ENCODE peak calls at places on chromosomes 2 and 18, in ten cellular contexts. One of them, this sample, is unnamed.

GRCh38 chr2:127625146-127625943 is 20.6 kb upstream of the GPR17 start:
- DNase-seq in esophagus squamous epithelium: no peak
- DNase-seq in colonic mucosa: no peak
- DNase-seq in RWPE2: peak
- DNase-seq in cardiac fibroblast: no peak
- DNase-seq in GM23248: no peak
- DNase-seq in epithelial cell of esophagus: no peak
- DNase-seq in fibroblast of the aortic adventitia: no peak
- DNase-seq in CD4-positive, alpha-beta memory T cell: no peak
- DNase-seq in heart left ventricle: peak
- DNase-seq in this sample: no peak

GRCh38 chr2:184815824-184816223 is 217.5 kb downstream of the ZNF804A start:
- DNase-seq in esophagus squamous epithelium: no peak
- DNase-seq in colonic mucosa: no peak
- DNase-seq in RWPE2: no peak
- DNase-seq in cardiac fibroblast: no peak
- DNase-seq in GM23248: no peak
- DNase-seq in epithelial cell of esophagus: no peak
- DNase-seq in fibroblast of the aortic adventitia: no peak
- DNase-seq in CD4-positive, alpha-beta memory T cell: no peak
- DNase-seq in heart left ventricle: no peak
- DNase-seq in this sample: no peak

GRCh38 chr2:46970334-46971288 is 55.0 kb upstream of the MCFD2 start:
- DNase-seq in esophagus squamous epithelium: no peak
- DNase-seq in colonic mucosa: peak
- DNase-seq in RWPE2: peak
- DNase-seq in cardiac fibroblast: peak
- DNase-seq in GM23248: peak
- DNase-seq in epithelial cell of esophagus: peak
- DNase-seq in fibroblast of the aortic adventitia: peak
- DNase-seq in CD4-positive, alpha-beta memory T cell: no peak
- DNase-seq in heart left ventricle: no peak
- DNase-seq in this sample: peak

GRCh38 chr2:182887093-182887492 is 20.7 kb upstream of the FRZB start:
- DNase-seq in esophagus squamous epithelium: no peak
- DNase-seq in colonic mucosa: no peak
- DNase-seq in RWPE2: no peak
- DNase-seq in cardiac fibroblast: no peak
- DNase-seq in GM23248: no peak
- DNase-seq in epithelial cell of esophagus: no peak
- DNase-seq in fibroblast of the aortic adventitia: no peak
- DNase-seq in CD4-positive, alpha-beta memory T cell: no peak
- DNase-seq in heart left ventricle: no peak
- DNase-seq in this sample: no peak

GRCh38 chr18:11310476-11311086 is 161.2 kb upstream of the PIEZO2 start:
- DNase-seq in esophagus squamous epithelium: no peak
- DNase-seq in colonic mucosa: peak
- DNase-seq in RWPE2: no peak
- DNase-seq in cardiac fibroblast: peak
- DNase-seq in GM23248: peak
- DNase-seq in epithelial cell of esophagus: peak
- DNase-seq in fibroblast of the aortic adventitia: peak
- DNase-seq in CD4-positive, alpha-beta memory T cell: no peak
- DNase-seq in heart left ventricle: no peak
- DNase-seq in this sample: no peak

GRCh38 chr2:236047176-236047575 is 121.0 kb downstream of the GBX2 start:
- DNase-seq in esophagus squamous epithelium: no peak
- DNase-seq in colonic mucosa: no peak
- DNase-seq in RWPE2: no peak
- DNase-seq in cardiac fibroblast: no peak
- DNase-seq in GM23248: no peak
- DNase-seq in epithelial cell of esophagus: no peak
- DNase-seq in fibroblast of the aortic adventitia: no peak
- DNase-seq in CD4-positive, alpha-beta memory T cell: no peak
- DNase-seq in heart left ventricle: no peak
- DNase-seq in this sample: no peak

GRCh38 chr2:221518937-221519635 is 53.0 kb downstream of the EPHA4 start:
- DNase-seq in esophagus squamous epithelium: no peak
- DNase-seq in colonic mucosa: peak
- DNase-seq in RWPE2: no peak
- DNase-seq in cardiac fibroblast: no peak
- DNase-seq in GM23248: peak
- DNase-seq in epithelial cell of esophagus: no peak
- DNase-seq in fibroblast of the aortic adventitia: peak
- DNase-seq in CD4-positive, alpha-beta memory T cell: no peak
- DNase-seq in heart left ventricle: no peak
- DNase-seq in this sample: no peak

GRCh38 chr2:237490009-237490804 is 3.2 kb downstream of the MLPH start:
- DNase-seq in esophagus squamous epithelium: no peak
- DNase-seq in colonic mucosa: no peak
- DNase-seq in RWPE2: no peak
- DNase-seq in cardiac fibroblast: no peak
- DNase-seq in GM23248: no peak
- DNase-seq in epithelial cell of esophagus: peak
- DNase-seq in fibroblast of the aortic adventitia: no peak
- DNase-seq in CD4-positive, alpha-beta memory T cell: no peak
- DNase-seq in heart left ventricle: no peak
- DNase-seq in this sample: peak

GRCh38 chr2:233060500-233061006 is 411 bp downstream of the INPP5D start:
- DNase-seq in esophagus squamous epithelium: no peak
- DNase-seq in colonic mucosa: no peak
- DNase-seq in RWPE2: no peak
- DNase-seq in cardiac fibroblast: no peak
- DNase-seq in GM23248: no peak
- DNase-seq in epithelial cell of esophagus: no peak
- DNase-seq in fibroblast of the aortic adventitia: no peak
- DNase-seq in CD4-positive, alpha-beta memory T cell: no peak
- DNase-seq in heart left ventricle: peak
- DNase-seq in this sample: peak
- H3K4me3 ChIP-seq in esophagus squamous epithelium: peak
- H3K4me3 ChIP-seq in colonic mucosa: peak
- H3K4me3 ChIP-seq in RWPE2: no peak
- H3K4me3 ChIP-seq in cardiac fibroblast: no peak
- H3K4me3 ChIP-seq in GM23248: no peak
- H3K4me3 ChIP-seq in epithelial cell of esophagus: no peak
- H3K4me3 ChIP-seq in fibroblast of the aortic adventitia: no peak
- H3K4me3 ChIP-seq in CD4-positive, alpha-beta memory T cell: peak
- H3K4me3 ChIP-seq in heart left ventricle: peak
- H3K4me3 ChIP-seq in this sample: peak

GRCh38 chr2:16559263-16559662 is 106.4 kb downstream of the CYRIA start:
- DNase-seq in esophagus squamous epithelium: no peak
- DNase-seq in colonic mucosa: no peak
- DNase-seq in RWPE2: no peak
- DNase-seq in cardiac fibroblast: no peak
- DNase-seq in GM23248: no peak
- DNase-seq in epithelial cell of esophagus: no peak
- DNase-seq in fibroblast of the aortic adventitia: no peak
- DNase-seq in CD4-positive, alpha-beta memory T cell: no peak
- DNase-seq in heart left ventricle: no peak
- DNase-seq in this sample: no peak

GRCh38 chr2:16566701-16567100 is 98.9 kb downstream of the CYRIA start:
- DNase-seq in esophagus squamous epithelium: no peak
- DNase-seq in colonic mucosa: no peak
- DNase-seq in RWPE2: no peak
- DNase-seq in cardiac fibroblast: no peak
- DNase-seq in GM23248: no peak
- DNase-seq in epithelial cell of esophagus: no peak
- DNase-seq in fibroblast of the aortic adventitia: no peak
- DNase-seq in CD4-positive, alpha-beta memory T cell: no peak
- DNase-seq in heart left ventricle: no peak
- DNase-seq in this sample: no peak

GRCh38 chr2:16561251-16561650 is 104.4 kb downstream of the CYRIA start:
- DNase-seq in esophagus squamous epithelium: no peak
- DNase-seq in colonic mucosa: no peak
- DNase-seq in RWPE2: no peak
- DNase-seq in cardiac fibroblast: no peak
- DNase-seq in GM23248: no peak
- DNase-seq in epithelial cell of esophagus: no peak
- DNase-seq in fibroblast of the aortic adventitia: no peak
- DNase-seq in CD4-positive, alpha-beta memory T cell: no peak
- DNase-seq in heart left ventricle: no peak
- DNase-seq in this sample: no peak

GRCh38 chr2:16565481-16565880 is 100.2 kb downstream of the CYRIA start:
- DNase-seq in esophagus squamous epithelium: no peak
- DNase-seq in colonic mucosa: no peak
- DNase-seq in RWPE2: no peak
- DNase-seq in cardiac fibroblast: no peak
- DNase-seq in GM23248: no peak
- DNase-seq in epithelial cell of esophagus: no peak
- DNase-seq in fibroblast of the aortic adventitia: no peak
- DNase-seq in CD4-positive, alpha-beta memory T cell: no peak
- DNase-seq in heart left ventricle: no peak
- DNase-seq in this sample: no peak

DNA sequence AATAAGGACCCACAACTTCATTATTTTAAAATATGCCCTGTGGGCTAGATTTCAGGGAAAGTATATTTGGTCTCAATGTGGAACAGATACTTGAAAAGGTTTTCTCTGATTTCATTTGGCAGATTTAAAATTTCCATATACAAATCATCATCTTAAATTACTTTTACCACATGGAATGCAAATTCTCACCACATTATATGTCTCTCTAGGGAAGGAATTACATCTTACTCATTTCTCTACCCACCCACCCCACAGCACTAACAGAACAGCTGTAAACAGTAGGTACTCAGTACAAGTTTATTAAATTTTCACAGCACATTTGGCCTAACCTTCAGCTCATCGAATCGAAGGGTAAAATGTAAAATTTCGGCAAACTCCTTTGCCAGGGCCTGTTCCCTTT is 104.0 kb downstream of the CYRIA start:
- DNase-seq in esophagus squamous epithelium: no peak
- DNase-seq in colonic mucosa: no peak
- DNase-seq in RWPE2: no peak
- DNase-seq in cardiac fibroblast: no peak
- DNase-seq in GM23248: no peak
- DNase-seq in epithelial cell of esophagus: no peak
- DNase-seq in fibroblast of the aortic adventitia: no peak
- DNase-seq in CD4-positive, alpha-beta memory T cell: no peak
- DNase-seq in heart left ventricle: no peak
- DNase-seq in this sample: no peak
- H3K4me3 ChIP-seq in esophagus squamous epithelium: no peak
- H3K4me3 ChIP-seq in colonic mucosa: no peak
- H3K4me3 ChIP-seq in RWPE2: no peak
- H3K4me3 ChIP-seq in cardiac fibroblast: no peak
- H3K4me3 ChIP-seq in GM23248: no peak
- H3K4me3 ChIP-seq in epithelial cell of esophagus: no peak
- H3K4me3 ChIP-seq in fibroblast of the aortic adventitia: no peak
- H3K4me3 ChIP-seq in CD4-positive, alpha-beta memory T cell: no peak
- H3K4me3 ChIP-seq in heart left ventricle: no peak
- H3K4me3 ChIP-seq in this sample: no peak

GRCh38 chr2:37378411-37378810 is 34.0 kb downstream of the QPCT start:
- DNase-seq in esophagus squamous epithelium: no peak
- DNase-seq in colonic mucosa: no peak
- DNase-seq in RWPE2: no peak
- DNase-seq in cardiac fibroblast: peak
- DNase-seq in GM23248: peak
- DNase-seq in epithelial cell of esophagus: peak
- DNase-seq in fibroblast of the aortic adventitia: peak
- DNase-seq in CD4-positive, alpha-beta memory T cell: no peak
- DNase-seq in heart left ventricle: no peak
- DNase-seq in this sample: no peak
- H3K4me3 ChIP-seq in esophagus squamous epithelium: no peak
- H3K4me3 ChIP-seq in colonic mucosa: no peak
- H3K4me3 ChIP-seq in RWPE2: no peak
- H3K4me3 ChIP-seq in cardiac fibroblast: no peak
- H3K4me3 ChIP-seq in GM23248: no peak
- H3K4me3 ChIP-seq in epithelial cell of esophagus: no peak
- H3K4me3 ChIP-seq in fibroblast of the aortic adventitia: no peak
- H3K4me3 ChIP-seq in CD4-positive, alpha-beta memory T cell: no peak
- H3K4me3 ChIP-seq in heart left ventricle: no peak
- H3K4me3 ChIP-seq in this sample: no peak

GRCh38 chr2:231547315-231548110 is 17.3 kb upstream of the NMUR1 start:
- DNase-seq in esophagus squamous epithelium: no peak
- DNase-seq in colonic mucosa: no peak
- DNase-seq in RWPE2: no peak
- DNase-seq in cardiac fibroblast: no peak
- DNase-seq in GM23248: no peak
- DNase-seq in epithelial cell of esophagus: no peak
- DNase-seq in fibroblast of the aortic adventitia: no peak
- DNase-seq in CD4-positive, alpha-beta memory T cell: no peak
- DNase-seq in heart left ventricle: no peak
- DNase-seq in this sample: no peak

GRCh38 chr2:231541605-231542509 is 11.6 kb upstream of the NMUR1 start:
- DNase-seq in esophagus squamous epithelium: no peak
- DNase-seq in colonic mucosa: no peak
- DNase-seq in RWPE2: no peak
- DNase-seq in cardiac fibroblast: peak
- DNase-seq in GM23248: peak
- DNase-seq in epithelial cell of esophagus: no peak
- DNase-seq in fibroblast of the aortic adventitia: peak
- DNase-seq in CD4-positive, alpha-beta memory T cell: no peak
- DNase-seq in heart left ventricle: no peak
- DNase-seq in this sample: no peak

GRCh38 chr2:231548752-231549151 is 18.5 kb upstream of the NMUR1 start:
- DNase-seq in esophagus squamous epithelium: no peak
- DNase-seq in colonic mucosa: no peak
- DNase-seq in RWPE2: no peak
- DNase-seq in cardiac fibroblast: no peak
- DNase-seq in GM23248: no peak
- DNase-seq in epithelial cell of esophagus: no peak
- DNase-seq in fibroblast of the aortic adventitia: no peak
- DNase-seq in CD4-positive, alpha-beta memory T cell: no peak
- DNase-seq in heart left ventricle: no peak
- DNase-seq in this sample: no peak

GRCh38 chr2:231546014-231546413 is 15.8 kb upstream of the NMUR1 start:
- DNase-seq in esophagus squamous epithelium: no peak
- DNase-seq in colonic mucosa: no peak
- DNase-seq in RWPE2: no peak
- DNase-seq in cardiac fibroblast: no peak
- DNase-seq in GM23248: no peak
- DNase-seq in epithelial cell of esophagus: no peak
- DNase-seq in fibroblast of the aortic adventitia: no peak
- DNase-seq in CD4-positive, alpha-beta memory T cell: no peak
- DNase-seq in heart left ventricle: peak
- DNase-seq in this sample: no peak

DNA sequence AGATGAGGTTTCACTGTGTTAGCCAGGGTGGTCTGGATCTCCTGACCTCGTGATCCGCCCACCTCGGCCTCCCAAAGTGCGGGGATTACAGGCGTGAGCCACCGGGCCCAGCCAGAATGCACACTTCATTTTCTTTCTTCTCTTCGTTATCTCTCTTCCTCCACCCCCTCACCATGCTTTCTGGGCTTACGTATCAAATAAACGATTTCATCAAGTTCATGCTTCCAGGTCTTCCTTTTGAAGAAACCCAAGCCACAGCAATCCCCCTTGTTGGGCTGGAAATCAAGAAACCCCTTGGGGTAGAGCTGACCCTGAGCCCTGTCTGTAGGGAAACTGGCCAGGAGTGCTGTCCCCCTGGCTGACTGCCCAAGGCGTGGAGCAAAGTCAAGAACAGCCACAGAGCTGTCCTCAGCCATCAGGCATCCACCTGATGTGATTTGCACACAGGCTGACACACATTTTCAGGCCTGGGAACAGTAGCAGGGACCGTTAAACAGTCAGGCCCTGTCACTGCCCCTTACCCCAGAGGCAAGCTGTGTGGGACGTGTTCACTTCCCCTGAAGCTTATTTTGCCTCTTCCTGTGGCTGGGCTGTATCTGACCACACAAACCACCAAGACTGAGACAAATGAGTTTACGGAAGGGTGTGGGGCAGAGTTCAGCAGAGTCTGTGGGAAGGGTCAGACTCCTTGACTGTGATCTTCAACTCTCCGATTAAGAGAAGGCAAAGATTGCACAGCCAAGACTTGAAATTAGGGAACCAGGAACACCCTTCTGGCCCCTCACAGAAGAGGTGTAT is 15.1 kb upstream of the NMUR1 start:
- DNase-seq in esophagus squamous epithelium: no peak
- DNase-seq in colonic mucosa: peak
- DNase-seq in RWPE2: no peak
- DNase-seq in cardiac fibroblast: peak
- DNase-seq in GM23248: no peak
- DNase-seq in epithelial cell of esophagus: no peak
- DNase-seq in fibroblast of the aortic adventitia: peak
- DNase-seq in CD4-positive, alpha-beta memory T cell: peak
- DNase-seq in heart left ventricle: no peak
- DNase-seq in this sample: peak
- H3K4me3 ChIP-seq in esophagus squamous epithelium: no peak
- H3K4me3 ChIP-seq in colonic mucosa: no peak
- H3K4me3 ChIP-seq in RWPE2: no peak
- H3K4me3 ChIP-seq in cardiac fibroblast: no peak
- H3K4me3 ChIP-seq in GM23248: no peak
- H3K4me3 ChIP-seq in epithelial cell of esophagus: no peak
- H3K4me3 ChIP-seq in fibroblast of the aortic adventitia: no peak
- H3K4me3 ChIP-seq in CD4-positive, alpha-beta memory T cell: peak
- H3K4me3 ChIP-seq in heart left ventricle: no peak
- H3K4me3 ChIP-seq in this sample: no peak